ENCODE peak calls at places on chromosomes 7 and 10, in five cellular contexts. X is CD8-positive, alpha-beta T cell; V is tibial artery; T is GM06990; Z is AG09319. M is an unnamed sample.

GRCh38 chr7:129949292-129950133 is 3.2 kb downstream of the UBE2H start:
- DNase-seq in X (no peak), V (peak), T (peak), Z (peak), M (peak)

GRCh38 chr10:91590904-91591791 is 41.7 kb downstream of the PPP1R3C start:
- DNase-seq in X (no peak), V (no peak), T (no peak), Z (no peak), M (no peak)

GRCh38 chr10:54081950-54082349 is 719.1 kb downstream of the PCDH15 start:
- DNase-seq in X (no peak), V (no peak), T (no peak), Z (no peak), M (no peak)

GRCh38 chr7:84455788-84456187 is 261.2 kb upstream of the SEMA3A start:
- DNase-seq in X (no peak), V (no peak), T (no peak), Z (no peak), M (no peak)

GRCh38 chr10:78973901-78974408 is 94.8 kb upstream of the ZMIZ1 start:
- DNase-seq in X (peak), V (no peak), T (peak), Z (peak), M (no peak)

GRCh38 chr7:116863168-116863670 is 832 bp downstream of the CAPZA2 start:
- DNase-seq in X (peak), V (peak), T (no peak), Z (no peak), M (peak)

GRCh38 chr10:68560201-68560915 is at the start of gene TET1:
- DNase-seq in X (no peak), V (peak), T (no peak), Z (no peak), M (peak)

GRCh38 chr10:121113385-121113696 is 262.2 kb downstream of the WDR11 start:
- DNase-seq in X (no peak), V (no peak), T (no peak), Z (no peak), M (no peak)

GRCh38 chr10:110336111-110336721 is 31.5 kb upstream of the SMNDC1 start:
- DNase-seq in X (no peak), V (no peak), T (no peak), Z (peak), M (no peak)

GRCh38 chr7:16804674-16805439 is at the start of gene AGR2:
- DNase-seq in X (no peak), V (no peak), T (no peak), Z (no peak), M (no peak)

GRCh38 chr7:49980414-49980813 is 112.6 kb downstream of the ZPBP start:
- DNase-seq in X (no peak), V (no peak), T (no peak), Z (no peak), M (no peak)

GRCh38 chr10:131072651-131073468 is 238.7 kb downstream of the TCERG1L start:
- DNase-seq in X (no peak), V (no peak), T (no peak), Z (no peak), M (no peak)

GRCh38 chr7:6256709-6257535 is 15.5 kb downstream of the CYTH3 start:
- DNase-seq in X (peak), V (peak), T (peak), Z (no peak), M (peak)

GRCh38 chr10:112955736-112956421 is 5.8 kb downstream of the TCF7L2 start:
- DNase-seq in X (no peak), V (peak), T (no peak), Z (no peak), M (no peak)

GRCh38 chr10:6228010-6228511 is 25.3 kb downstream of the PFKFB3 start:
- DNase-seq in X (no peak), V (no peak), T (no peak), Z (no peak), M (no peak)

GRCh38 chr7:56106108-56107073 is at the start of gene CHCHD2:
- DNase-seq in X (peak), V (peak), T (peak), Z (peak), M (peak)

GRCh38 chr7:75565129-75565528 is 73.0 kb downstream of the SPDYE5 start:
- DNase-seq in X (no peak), V (no peak), T (no peak), Z (peak), M (no peak)

GRCh38 chr10:101780187-101780817 is 2.9 kb downstream of the NPM3 start:
- DNase-seq in X (no peak), V (no peak), T (no peak), Z (no peak), M (peak)
- TF ChIP-seq CTCF in X (peak), V (no peak), T (no peak), Z (no peak), M (no peak)

DNA sequence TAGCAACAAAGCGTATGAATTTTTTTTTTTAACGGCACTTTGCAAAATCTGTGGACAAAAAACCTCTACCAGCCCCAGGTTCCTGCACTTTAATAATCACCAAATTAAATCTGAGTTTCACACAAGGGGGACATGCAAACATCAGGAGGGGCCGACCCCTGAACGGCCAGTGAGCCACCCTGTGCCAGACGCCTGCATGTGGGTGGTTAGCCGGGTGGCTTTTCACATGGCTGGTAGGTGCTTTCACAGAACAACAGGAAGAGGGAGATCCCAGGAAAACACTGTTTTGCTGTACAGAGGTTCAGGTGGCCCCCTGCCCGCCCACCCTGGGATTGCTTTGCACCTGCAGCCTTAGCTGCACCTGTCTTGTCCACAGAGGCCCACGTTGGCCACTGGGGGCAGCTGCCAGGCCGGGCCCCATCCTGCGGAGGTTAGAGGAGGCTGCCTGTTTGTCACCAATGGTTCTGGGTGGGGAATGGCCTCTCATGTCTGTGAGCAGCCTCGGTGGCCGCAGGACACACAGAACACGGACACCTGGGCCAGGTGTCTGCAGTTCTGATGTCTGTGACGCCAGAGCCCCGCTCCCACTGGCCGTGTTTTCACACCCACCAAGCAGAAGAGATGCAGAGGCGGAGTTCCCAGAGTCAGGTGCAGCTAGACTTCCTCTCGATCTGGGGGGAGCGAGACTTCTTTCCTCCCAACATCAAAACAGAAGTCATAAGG is 107.7 kb downstream of the FAM53B start:
- DNase-seq in X (peak), V (no peak), T (no peak), Z (no peak), M (no peak)
- TF ChIP-seq CTCF in X (peak), V (no peak), T (no peak), Z (no peak), M (peak)

GRCh38 chr7:88401009-88401623 is 94.4 kb upstream of the STEAP4 start:
- DNase-seq in X (no peak), V (no peak), T (no peak), Z (no peak), M (peak)
- TF ChIP-seq CTCF in X (peak), V (no peak), T (peak), Z (peak), M (peak)

GRCh38 chr7:69599879-69600764 is 1.8 kb downstream of the AUTS2 start:
- DNase-seq in X (no peak), V (no peak), T (peak), Z (no peak), M (peak)

GRCh38 chr7:69599211-69599878 is 1.1 kb downstream of the AUTS2 start:
- DNase-seq in X (no peak), V (no peak), T (peak), Z (no peak), M (peak)

GRCh38 chr7:69598081-69598486 is at the start of gene AUTS2:
- DNase-seq in X (peak), V (peak), T (peak), Z (peak), M (peak)

GRCh38 chr7:69597278-69598076 is 798 bp upstream of the AUTS2 start:
- DNase-seq in X (peak), V (peak), T (peak), Z (no peak), M (peak)

DNA sequence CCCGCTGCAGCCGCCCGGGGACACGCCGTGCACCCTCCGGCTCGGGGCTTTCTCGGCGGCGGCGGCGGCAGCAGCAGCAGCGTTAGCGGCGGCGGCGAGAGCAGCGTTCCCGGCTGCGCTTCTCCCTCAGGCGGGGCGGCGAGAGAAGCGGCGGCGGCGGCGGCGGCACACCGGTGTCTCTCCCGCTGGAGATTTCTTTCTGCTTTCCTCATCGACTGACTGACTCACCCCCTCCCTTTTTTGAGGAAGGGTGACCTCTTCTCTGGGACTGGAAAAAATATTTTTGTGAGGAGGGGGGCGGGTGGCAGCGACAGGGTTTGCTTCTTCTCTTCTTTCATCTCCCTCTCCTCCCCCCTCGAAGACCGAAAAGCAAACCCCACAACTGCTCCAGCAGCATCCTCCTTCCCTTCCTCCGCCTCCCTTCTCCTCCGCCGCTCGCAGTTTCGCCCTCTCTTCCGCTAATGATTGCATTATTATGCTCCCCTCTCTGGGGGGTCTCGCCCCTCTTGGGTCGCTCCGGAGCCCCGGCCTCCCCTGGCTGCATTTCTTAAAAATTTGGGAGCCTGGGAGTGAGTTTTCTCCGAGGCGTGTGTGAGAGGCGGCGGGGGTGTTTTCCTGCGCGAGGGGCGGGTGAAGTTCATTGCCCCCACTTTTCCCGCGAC is 343 bp downstream of the AUTS2 start:
- DNase-seq in X (no peak), V (no peak), T (no peak), Z (no peak), M (peak)
- TF ChIP-seq CTCF in X (no peak), V (no peak), T (no peak), Z (no peak), M (no peak)

GRCh38 chr10:130036296-130037065 is 72.4 kb upstream of the EBF3 start:
- DNase-seq in X (no peak), V (peak), T (no peak), Z (no peak), M (no peak)
- TF ChIP-seq CTCF in X (no peak), V (no peak), T (no peak), Z (no peak), M (no peak)

DNA sequence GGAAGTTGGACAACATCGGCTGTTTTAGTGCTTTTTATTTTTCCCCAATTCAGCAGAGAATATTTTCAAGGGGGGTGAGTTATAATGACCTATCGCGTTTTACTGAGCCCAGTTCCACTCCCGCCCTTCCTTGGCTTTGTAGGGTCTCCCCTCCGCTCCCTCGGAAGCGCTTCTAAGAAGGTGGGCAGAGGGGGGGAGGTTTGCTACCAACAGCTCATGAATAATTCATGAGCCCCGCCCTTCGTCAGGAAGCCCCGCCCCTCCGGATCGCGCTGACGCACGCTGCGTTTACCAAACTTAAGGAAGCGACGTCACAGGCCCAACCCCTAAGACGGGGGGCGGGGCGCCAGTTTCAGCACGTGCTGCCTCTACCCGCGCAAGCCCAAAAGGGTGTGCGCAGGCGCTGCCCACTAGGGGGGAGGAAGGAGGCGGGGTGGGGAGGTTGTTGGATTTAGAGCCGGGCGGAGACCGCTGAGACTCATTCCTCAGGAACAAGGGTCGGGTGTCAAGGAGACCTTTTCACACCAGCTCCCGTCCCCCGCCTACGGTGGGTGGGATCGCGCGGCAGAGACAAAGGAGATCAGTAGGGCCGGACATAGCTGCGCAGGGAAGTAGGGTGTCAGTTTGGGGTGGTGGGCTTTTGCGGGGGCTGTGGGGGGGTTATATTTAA is 529 bp upstream of the MEPCE start:
- DNase-seq in X (peak), V (peak), T (peak), Z (peak), M (peak)
- TF ChIP-seq CTCF in X (no peak), V (peak), T (no peak), Z (no peak), M (no peak)

DNA sequence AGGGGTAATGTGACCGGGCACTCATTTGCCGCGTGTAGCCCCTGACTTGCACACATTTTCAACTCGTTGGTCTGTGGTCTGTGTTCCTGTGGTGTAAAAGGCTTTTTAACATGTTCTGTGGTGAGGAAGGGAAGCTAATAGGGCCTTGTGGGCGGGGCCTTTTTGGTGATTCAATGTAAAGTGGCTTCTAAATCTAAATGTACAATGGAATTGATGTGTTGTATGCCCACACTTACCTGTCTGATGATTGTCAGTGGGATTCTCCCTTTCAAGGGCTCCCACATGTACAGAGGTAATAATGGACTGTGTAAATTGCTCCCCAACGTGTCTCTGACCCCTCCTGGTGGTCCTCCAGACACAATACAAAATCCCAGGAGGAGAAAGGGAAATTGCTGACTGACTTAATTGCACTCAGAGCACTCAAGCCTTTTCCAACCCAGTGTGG is 43.1 kb upstream of the GATAD1 start:
- DNase-seq in X (peak), V (no peak), T (no peak), Z (no peak), M (no peak)
- TF ChIP-seq CTCF in X (no peak), V (no peak), T (no peak), Z (no peak), M (no peak)

GRCh38 chr7:115038158-115038557 is 116.3 kb downstream of the MDFIC start:
- DNase-seq in X (no peak), V (no peak), T (no peak), Z (no peak), M (no peak)

GRCh38 chr7:115033917-115034459 is 112.1 kb downstream of the MDFIC start:
- DNase-seq in X (no peak), V (no peak), T (no peak), Z (no peak), M (peak)

GRCh38 chr7:115034515-115034914 is 112.6 kb downstream of the MDFIC start:
- DNase-seq in X (no peak), V (no peak), T (no peak), Z (no peak), M (no peak)

GRCh38 chr7:115037128-115037802 is 115.4 kb downstream of the MDFIC start:
- DNase-seq in X (no peak), V (no peak), T (no peak), Z (no peak), M (no peak)

GRCh38 chr7:115032986-115033385 is 111.1 kb downstream of the MDFIC start:
- DNase-seq in X (no peak), V (no peak), T (no peak), Z (no peak), M (no peak)
- TF ChIP-seq CTCF in X (no peak), V (no peak), T (no peak), Z (no peak), M (no peak)

GRCh38 chr7:30562498-30562897 is 32.2 kb upstream of the GARS1 start:
- DNase-seq in X (no peak), V (no peak), T (no peak), Z (no peak), M (no peak)
- TF ChIP-seq CTCF in X (no peak), V (no peak), T (no peak), Z (no peak), M (no peak)